ENCODE peak calls at places on chromosomes 12 and 14, in ten cellular contexts. Q, U, N, K, Z, F, W, I, B and S are unnamed samples.

GRCh38 chr12:117875652-117876491 is 92.9 kb downstream of the KSR2 start:
- DNase-seq in U (no peak), Q (no peak), I (peak), W (peak), N (no peak), K (no peak), B (peak), F (no peak), Z (peak), S (peak)

GRCh38 chr14:61296707-61297502 is 15.8 kb upstream of the TMEM30B start:
- DNase-seq in N (no peak), B (peak), Z (no peak), F (no peak), K (no peak), I (peak), W (peak), U (no peak), Q (peak), S (peak)

GRCh38 chr12:120903382-120903817 is 758 bp downstream of the SPPL3 start:
- DNase-seq in Q (peak), U (peak), Z (peak), B (peak), N (no peak), I (peak), K (peak), F (peak), W (peak), S (peak)

GRCh38 chr12:66107451-66107915 is 23.1 kb downstream of the LLPH start:
- DNase-seq in F (no peak), B (peak), Z (peak), N (peak), I (peak), U (no peak), K (no peak), Q (peak), W (peak), S (peak)

GRCh38 chr14:100160534-100160916 is 1.1 kb upstream of the DEGS2 start:
- DNase-seq in K (peak), W (no peak), I (no peak), U (no peak), Z (no peak), Q (no peak), B (no peak), F (no peak), N (no peak), S (no peak)

GRCh38 chr12:48788852-48789775 is at the start of gene ADCY6:
- DNase-seq in Q (peak), F (peak), U (peak), K (peak), W (peak), B (peak), I (peak), N (no peak), Z (peak), S (peak)

GRCh38 chr12:104835317-104835716 is 122.8 kb downstream of the SLC41A2 start:
- DNase-seq in W (no peak), U (no peak), Z (no peak), K (no peak), B (no peak), N (no peak), Q (no peak), I (no peak), F (no peak), S (no peak)

GRCh38 chr12:21073822-21074460 is 57.1 kb upstream of the SLCO1B1 start:
- DNase-seq in Z (no peak), Q (peak), F (no peak), I (no peak), K (no peak), W (no peak), U (no peak), B (no peak), N (peak), S (peak)

GRCh38 chr12:50790081-50790480 is 26.2 kb downstream of the ATF1 start:
- DNase-seq in K (no peak), W (no peak), N (no peak), B (no peak), Z (no peak), F (no peak), I (no peak), U (no peak), Q (no peak), S (peak)

GRCh38 chr12:5685935-5686334 is 254.0 kb downstream of the NTF3 start:
- DNase-seq in W (no peak), B (no peak), I (no peak), Q (no peak), F (no peak), K (no peak), U (no peak), Z (no peak), N (no peak), S (no peak)

GRCh38 chr12:115294443-115295133 is 610.6 kb upstream of the TBX3 start:
- DNase-seq in Q (no peak), K (no peak), W (no peak), I (peak), F (no peak), B (peak), Z (no peak), N (no peak), U (no peak), S (peak)

DNA sequence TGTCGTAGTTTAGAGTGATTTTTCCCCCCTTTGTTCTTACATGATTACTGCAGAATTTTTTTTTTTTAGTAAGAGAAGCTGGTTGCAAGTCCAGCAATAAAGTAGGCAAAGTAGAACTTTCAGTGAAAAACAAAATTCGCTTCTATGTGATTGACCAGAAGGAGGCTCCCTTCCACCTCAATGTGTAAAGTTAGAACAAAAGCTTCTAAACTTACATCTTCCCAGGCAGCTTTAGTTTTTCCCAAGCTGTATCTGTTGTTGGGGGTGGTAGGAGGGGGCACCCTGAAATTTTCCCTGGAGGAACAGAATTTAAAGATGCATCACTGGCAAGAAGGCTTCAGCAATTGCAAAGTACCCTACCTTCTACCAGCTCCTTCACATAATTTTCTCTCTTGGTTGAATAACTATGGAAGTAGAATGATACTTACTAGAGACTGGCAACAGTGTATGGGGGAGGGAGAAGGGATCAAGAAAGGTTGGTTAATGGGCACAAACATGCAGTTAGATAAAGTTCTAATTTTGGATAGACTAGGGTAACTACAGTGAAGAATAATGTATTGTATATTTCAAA is 87.3 kb upstream of the E2F7 start:
- DNase-seq in N (no peak), K (no peak), Z (no peak), F (no peak), U (no peak), W (no peak), B (peak), Q (peak), I (peak), S (peak)
- TF ChIP-seq CTCF in N (peak), K (no peak), Z (peak), F (peak), U (peak), W (peak), B (peak), Q (peak), I (peak), S (peak)

GRCh38 chr12:89737000-89737399 is 28.4 kb upstream of the ATP2B1 start:
- DNase-seq in F (no peak), K (no peak), N (no peak), Q (no peak), I (no peak), Z (no peak), B (no peak), W (no peak), U (no peak), S (no peak)

GRCh38 chr12:89731614-89732013 is 23.0 kb upstream of the ATP2B1 start:
- DNase-seq in W (peak), Q (peak), I (no peak), N (no peak), K (no peak), Z (no peak), F (no peak), U (no peak), B (peak), S (peak)

GRCh38 chr12:89732511-89732910 is 23.9 kb upstream of the ATP2B1 start:
- DNase-seq in B (no peak), N (no peak), F (no peak), W (no peak), Q (no peak), U (no peak), Z (no peak), I (no peak), K (no peak), S (peak)

GRCh38 chr12:89731064-89731463 is 22.4 kb upstream of the ATP2B1 start:
- DNase-seq in W (no peak), U (no peak), K (no peak), Z (no peak), F (no peak), Q (no peak), B (peak), I (no peak), N (no peak), S (no peak)

DNA sequence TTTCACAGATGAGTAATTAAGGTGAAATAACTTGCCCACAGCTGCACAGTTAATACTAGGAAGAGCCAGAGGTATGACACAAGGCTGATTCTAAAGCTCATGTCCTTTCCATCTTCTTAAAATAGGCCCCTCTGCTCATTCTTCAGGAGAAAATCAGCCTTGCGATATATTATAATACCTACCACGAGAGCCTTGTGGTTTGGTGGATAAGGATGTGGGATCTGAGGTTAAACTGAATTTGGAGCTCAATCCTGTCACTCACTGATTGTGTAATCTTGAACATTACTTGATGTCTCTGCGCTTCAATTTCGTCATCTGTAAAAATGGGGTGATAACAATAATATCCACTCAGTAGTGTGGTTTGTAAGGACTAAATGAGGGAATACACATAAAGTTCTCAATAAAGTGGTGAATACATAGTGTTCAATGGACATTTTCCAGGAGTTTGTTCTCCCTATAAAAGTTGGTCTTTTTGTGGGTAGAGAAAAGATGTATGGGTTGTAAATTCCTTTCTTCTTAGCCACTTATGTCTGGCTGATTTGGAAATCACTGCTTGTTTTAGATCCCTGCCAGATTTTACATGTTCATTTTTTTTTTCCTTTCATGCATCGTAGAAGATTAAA is 25.1 kb upstream of the ATP2B1 start:
- DNase-seq in N (peak), Z (no peak), W (no peak), K (no peak), I (no peak), F (no peak), U (no peak), B (peak), Q (peak), S (peak)
- H3K4me3 ChIP-seq in N (no peak), Z (no peak), W (no peak), K (no peak), I (no peak), F (no peak), U (no peak), B (no peak), Q (no peak), S (no peak)

GRCh38 chr14:73949752-73950734 is at the start of the genes COQ6 and FAM161B:
- DNase-seq in Z (peak), Q (peak), B (peak), K (peak), I (peak), U (peak), W (peak), N (peak), F (peak), S (peak)
- TF ChIP-seq CTCF in Z (peak), Q (peak), B (peak), K (no peak), I (no peak), U (peak), W (no peak), N (no peak), F (peak), S (no peak)

GRCh38 chr12:22437031-22437806 is 102.7 kb upstream of the ST8SIA1 start:
- DNase-seq in I (no peak), F (no peak), Z (no peak), K (no peak), Q (no peak), N (no peak), B (no peak), U (no peak), W (no peak), S (peak)
- H3K4me3 ChIP-seq in I (no peak), F (no peak), Z (no peak), K (no peak), Q (no peak), N (no peak), B (no peak), U (no peak), W (no peak), S (peak)

DNA sequence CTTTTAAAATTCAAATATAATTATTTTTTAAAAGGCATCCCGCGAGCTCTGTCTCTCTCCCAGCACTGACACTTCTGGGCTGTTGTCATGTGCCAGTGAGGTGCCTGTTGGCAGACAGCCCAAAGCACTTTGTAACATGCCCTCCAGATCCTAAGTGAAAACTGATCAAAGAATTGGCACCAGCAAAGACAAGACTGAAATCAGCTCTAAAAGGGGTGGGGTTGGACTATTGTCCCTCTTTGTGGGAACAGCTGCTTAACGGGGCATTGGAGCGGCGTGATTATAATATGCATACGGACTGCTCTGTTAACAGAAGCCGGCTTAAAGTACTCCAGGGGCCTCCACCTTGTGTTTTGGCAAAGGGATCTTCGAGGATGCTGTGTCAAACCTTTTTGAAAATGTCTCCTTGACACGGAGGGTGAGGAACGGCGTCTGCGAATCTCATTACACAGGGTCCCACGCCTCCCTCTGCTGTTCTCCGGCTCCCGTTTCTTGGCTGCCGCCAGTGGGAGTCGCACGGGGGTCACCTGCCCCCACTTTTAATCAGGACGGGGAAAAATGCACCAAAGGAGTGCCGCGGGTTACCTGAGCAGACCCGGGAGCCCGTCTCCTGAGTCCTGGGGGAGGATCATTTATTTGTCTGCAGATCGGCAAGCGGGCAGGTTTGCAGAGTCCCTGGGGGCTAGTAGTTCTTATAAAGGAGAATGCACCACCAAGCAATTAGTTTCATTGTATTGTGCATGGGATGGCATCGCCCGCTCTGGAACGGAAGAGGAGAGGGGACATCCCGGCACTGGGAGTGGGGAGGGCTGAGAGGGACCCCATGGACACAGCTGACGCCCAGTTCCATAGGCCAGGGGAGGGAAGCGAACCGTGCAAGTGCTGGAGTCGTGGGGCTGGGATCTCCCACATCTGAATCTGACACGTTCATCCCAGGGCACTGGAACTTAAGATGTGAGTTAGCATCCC is 44.3 kb downstream of the SPRING1 start:
- DNase-seq in Q (no peak), U (no peak), B (no peak), F (no peak), W (no peak), Z (peak), I (peak), K (peak), N (no peak), S (no peak)
- TF ChIP-seq CTCF in Q (no peak), U (no peak), B (no peak), F (no peak), W (no peak), Z (no peak), I (peak), K (no peak), N (no peak), S (no peak)

GRCh38 chr12:53219116-53219955 is 12.3 kb upstream of the ITGB7 start:
- DNase-seq in Q (peak), U (peak), I (no peak), B (peak), K (peak), N (no peak), W (no peak), Z (no peak), F (no peak), S (peak)

GRCh38 chr12:53222170-53223005 is 9.6 kb downstream of the RARG start:
- DNase-seq in K (peak), U (no peak), Q (peak), N (no peak), W (no peak), Z (no peak), B (no peak), F (no peak), I (no peak), S (no peak)

GRCh38 chr12:53219956-53220856 is 11.8 kb downstream of the RARG start:
- DNase-seq in I (peak), Z (peak), W (peak), F (peak), U (peak), B (peak), K (peak), N (no peak), Q (peak), S (peak)

GRCh38 chr12:53221203-53222076 is 10.6 kb downstream of the RARG start:
- DNase-seq in K (peak), Q (peak), F (peak), Z (peak), N (no peak), W (peak), B (peak), U (peak), I (peak), S (peak)

DNA sequence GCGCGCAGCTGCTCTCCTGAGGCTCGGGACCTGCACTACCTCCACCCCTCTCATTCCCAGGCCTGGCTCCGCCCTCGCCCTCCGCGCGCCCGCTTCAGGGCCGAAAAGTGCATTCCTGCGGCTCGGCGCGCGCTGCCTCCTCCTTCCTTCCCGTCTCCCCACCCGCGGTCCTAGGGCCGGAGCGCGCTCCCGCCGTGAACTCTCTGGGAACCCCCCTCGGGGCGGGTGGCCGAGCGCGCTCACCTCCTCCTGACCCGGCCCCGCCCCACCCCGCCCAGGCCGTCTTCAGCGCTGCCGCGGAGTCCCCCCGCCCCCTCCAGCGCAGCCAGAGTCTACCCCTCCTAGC is 11.2 kb downstream of the RARG start:
- DNase-seq in I (peak), W (peak), F (peak), N (no peak), Z (peak), U (peak), K (peak), B (peak), Q (peak), S (peak)
- H3K4me3 ChIP-seq in I (peak), W (peak), F (peak), N (peak), Z (peak), U (peak), K (peak), B (peak), Q (peak), S (peak)

DNA sequence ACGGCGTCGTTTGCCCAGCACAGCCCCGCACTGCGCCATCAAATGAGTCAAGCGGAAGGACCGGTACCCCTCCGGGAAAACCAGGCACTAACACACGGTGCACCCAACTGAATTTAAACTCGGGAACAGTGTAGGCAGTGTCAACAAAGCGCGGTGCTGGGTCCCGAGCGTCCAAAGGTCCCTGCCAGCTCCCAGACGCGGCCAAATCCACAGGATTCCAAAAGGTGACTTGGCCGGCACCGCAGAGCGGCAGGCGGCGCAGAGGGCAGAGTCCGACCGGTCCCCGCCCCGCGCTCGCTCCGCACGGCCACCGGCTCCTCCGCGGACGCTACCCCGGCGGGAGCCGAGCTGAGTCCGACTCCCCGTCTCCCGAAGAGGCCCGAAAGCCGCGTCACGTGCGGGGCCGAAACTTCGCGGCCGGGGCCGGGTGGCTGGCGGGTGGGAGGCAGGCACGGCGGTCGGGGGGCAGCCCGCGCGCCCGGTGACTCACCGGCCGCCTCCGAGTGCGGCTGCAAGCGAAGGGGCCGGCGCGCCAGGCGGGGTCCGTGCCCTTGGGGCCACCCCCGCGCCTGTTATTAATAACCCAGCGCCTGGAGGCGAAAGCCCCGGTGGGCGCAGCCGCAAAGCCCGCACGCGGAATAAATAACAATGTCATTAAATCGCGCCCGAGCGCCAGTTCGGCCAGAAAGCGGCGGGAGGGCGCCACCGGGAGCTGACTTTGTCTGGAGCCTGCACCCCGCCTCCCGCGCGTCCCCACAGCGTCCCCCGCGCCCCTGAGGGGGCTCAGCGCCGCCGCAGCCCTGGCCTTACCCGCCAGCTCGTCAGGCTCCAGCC is 823 bp downstream of the DENND5B start:
- DNase-seq in K (peak), W (peak), N (no peak), Q (peak), U (peak), F (peak), B (peak), I (peak), Z (peak), S (peak)
- TF ChIP-seq CTCF in K (peak), W (no peak), N (no peak), Q (no peak), U (peak), F (peak), B (no peak), I (peak), Z (no peak), S (no peak)

DNA sequence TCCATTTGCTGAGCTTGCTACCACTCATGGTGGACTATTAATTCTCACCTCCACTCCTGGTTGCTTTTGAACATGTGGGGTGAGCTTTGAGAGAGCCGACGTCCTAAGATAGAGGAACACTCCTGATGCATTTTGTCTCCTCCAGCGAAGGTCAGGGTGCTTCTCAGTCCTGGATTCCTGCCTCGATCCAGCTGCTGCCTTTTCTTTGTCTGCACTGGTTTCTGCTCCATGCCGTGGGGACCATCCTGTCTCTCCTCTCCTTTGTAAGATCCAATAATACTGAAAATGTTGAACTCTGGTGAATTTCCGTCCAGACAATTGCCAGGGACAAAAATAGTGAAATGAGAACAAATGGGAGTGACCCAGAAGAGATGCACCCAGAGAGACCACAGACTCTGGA is 171.1 kb downstream of the PPM1H start:
- DNase-seq in I (no peak), F (no peak), U (peak), W (no peak), Z (peak), N (no peak), K (no peak), B (no peak), Q (no peak), S (no peak)
- H3K4me3 ChIP-seq in I (no peak), F (no peak), U (no peak), W (no peak), Z (no peak), N (no peak), K (no peak), B (no peak), Q (no peak), S (no peak)